ENCODE peak calls at places on chromosomes 5 and 9, in nine cellular contexts. Q, K, H, V, Z, M, A, Y and S are unnamed samples.

GRCh38 chr9:110691002-110691549 is 22.5 kb downstream of the MUSK start:
- DNase-seq in Q (peak), K (no peak), H (no peak), V (no peak), Z (no peak), M (no peak), A (no peak), Y (peak), S (no peak)

GRCh38 chr9:84839538-84839937 is 170.0 kb downstream of the NTRK2 start:
- DNase-seq in Q (peak), K (no peak), H (no peak), V (no peak), Z (no peak), M (no peak), A (no peak), Y (peak), S (no peak)

GRCh38 chr5:73170522-73170921 is 2.5 kb upstream of the TMEM174 start:
- DNase-seq in Q (peak), K (no peak), H (no peak), V (peak), Z (no peak), M (no peak), A (no peak), Y (peak), S (no peak)

GRCh38 chr5:9020996-9021395 is 524.9 kb downstream of the SEMA5A start:
- DNase-seq in Q (no peak), K (no peak), H (no peak), V (no peak), Z (no peak), M (no peak), A (no peak), Y (no peak), S (no peak)

GRCh38 chr9:32350682-32351081 is 33.8 kb upstream of the ACO1 start:
- DNase-seq in Q (peak), K (no peak), H (no peak), V (no peak), Z (no peak), M (no peak), A (no peak), Y (peak), S (no peak)

GRCh38 chr9:127172066-127172707 is 49.8 kb upstream of the ANGPTL2 start:
- DNase-seq in Q (no peak), K (no peak), H (no peak), V (no peak), Z (no peak), M (peak), A (no peak), Y (no peak), S (peak)

GRCh38 chr5:175718401-175719108 is 60.7 kb downstream of the HRH2 start:
- DNase-seq in Q (no peak), K (no peak), H (peak), V (no peak), Z (no peak), M (peak), A (no peak), Y (peak), S (no peak)

GRCh38 chr5:140214831-140215230 is 39.8 kb downstream of the CYSTM1 start:
- DNase-seq in Q (peak), K (no peak), H (no peak), V (no peak), Z (no peak), M (no peak), A (no peak), Y (no peak), S (no peak)

GRCh38 chr5:68012429-68012828 is 203.1 kb upstream of the PIK3R1 start:
- DNase-seq in Q (peak), K (no peak), H (no peak), V (no peak), Z (no peak), M (no peak), A (no peak), Y (peak), S (no peak)

GRCh38 chr5:33270671-33271070 is 170.1 kb upstream of the TARS1 start:
- DNase-seq in Q (no peak), K (no peak), H (no peak), V (no peak), Z (no peak), M (no peak), A (no peak), Y (peak), S (no peak)